ENCODE peak calls at places on chromosomes 13 and 19, in seven cellular contexts. A is AG09309, W is T47D, R is anterior cingulate cortex, I is ACHN, S is NCI-H69, J is EL. C is an unnamed sample.

GRCh38 chr19:50896591-50897190 is 14.5 kb downstream of the KLK4 start:
- DNase-seq in A (no peak), W (no peak), R (no peak), I (peak), S (peak), J (peak), C (no peak)

GRCh38 chr19:10899171-10899653 is 27.9 kb downstream of the CARM1 start:
- DNase-seq in A (no peak), W (peak), R (no peak), I (no peak), S (peak), J (no peak), C (no peak)

GRCh38 chr19:57664269-57665127 is 4.2 kb upstream of the ZSCAN4 start:
- DNase-seq in A (no peak), W (peak), R (no peak), I (peak), S (peak), J (peak), C (peak)

GRCh38 chr13:21055016-21055415 is 6.4 kb downstream of the LATS2 start:
- DNase-seq in A (no peak), W (no peak), R (no peak), I (no peak), S (no peak), J (peak), C (no peak)

GRCh38 chr13:113532156-113532806 is 41.8 kb upstream of the DCUN1D2 start:
- DNase-seq in A (no peak), W (no peak), R (no peak), I (no peak), S (no peak), J (peak), C (no peak)

GRCh38 chr19:12521996-12522395 is 29.3 kb downstream of the ZNF564 start:
- DNase-seq in A (no peak), W (no peak), R (no peak), I (no peak), S (peak), J (no peak), C (peak)

GRCh38 chr19:279656-280055 is 11.5 kb downstream of the PLPP2 start:
- DNase-seq in A (no peak), W (no peak), R (no peak), I (no peak), S (no peak), J (no peak), C (no peak)

GRCh38 chr13:72023895-72024294 is 156.9 kb upstream of the DACH1 start:
- DNase-seq in A (no peak), W (no peak), R (no peak), I (no peak), S (peak), J (no peak), C (no peak)

GRCh38 chr13:107767119-107767518 is 448.2 kb downstream of the LIG4 start:
- DNase-seq in A (no peak), W (no peak), R (no peak), I (peak), S (peak), J (no peak), C (no peak)

GRCh38 chr13:29849071-29849541 is 1.3 kb downstream of the UBL3 start:
- DNase-seq in A (no peak), W (no peak), R (peak), I (peak), S (peak), J (peak), C (no peak)